ENCODE peak calls at places on chromosomes 16 and 17, in four cellular contexts. One of them, this sample, is unnamed.

GRCh38 chr16:23423496-23424049 is 29.4 kb downstream of the COG7 start:
- DNase-seq in neuronal stem cell: no peak
- DNase-seq in uterus: peak; percentile 79
- DNase-seq in pancreas: peak; percentile 56
- DNase-seq in this sample: peak; percentile 83

GRCh38 chr17:29063992-29064391 is 21.1 kb downstream of the PIPOX start:
- DNase-seq in neuronal stem cell: no peak
- DNase-seq in uterus: no peak
- DNase-seq in pancreas: no peak
- DNase-seq in this sample: no peak

GRCh38 chr16:4266372-4266771 is 6.5 kb downstream of the TFAP4 start:
- DNase-seq in neuronal stem cell: no peak
- DNase-seq in uterus: no peak
- DNase-seq in pancreas: no peak
- DNase-seq in this sample: no peak

GRCh38 chr16:70161350-70161749 is 12.2 kb upstream of the CLEC18C start:
- DNase-seq in neuronal stem cell: no peak
- DNase-seq in uterus: no peak
- DNase-seq in pancreas: no peak
- DNase-seq in this sample: peak; percentile 35

GRCh38 chr17:62724398-62725146 is 83.5 kb downstream of the MARCHF10 start:
- DNase-seq in neuronal stem cell: no peak
- DNase-seq in uterus: no peak
- DNase-seq in pancreas: no peak
- DNase-seq in this sample: no peak

GRCh38 chr17:81878294-81878693 is 7.2 kb upstream of the ARHGDIA start:
- DNase-seq in neuronal stem cell: no peak
- DNase-seq in uterus: no peak
- DNase-seq in pancreas: no peak
- DNase-seq in this sample: no peak

GRCh38 chr17:70564006-70564620 is 394.8 kb downstream of the KCNJ2 start:
- DNase-seq in neuronal stem cell: no peak
- DNase-seq in uterus: no peak
- DNase-seq in pancreas: no peak
- DNase-seq in this sample: no peak

GRCh38 chr17:20300399-20301037 is 166.8 kb downstream of the LGALS9B start:
- DNase-seq in neuronal stem cell: no peak
- DNase-seq in uterus: peak; percentile 45
- DNase-seq in pancreas: no peak
- DNase-seq in this sample: no peak

GRCh38 chr17:79558573-79558900 is 52.3 kb downstream of the RBFOX3 start:
- DNase-seq in neuronal stem cell: no peak
- DNase-seq in uterus: no peak
- DNase-seq in pancreas: no peak
- DNase-seq in this sample: no peak

GRCh38 chr16:80852261-80852872 is 48.0 kb upstream of the CDYL2 start:
- DNase-seq in neuronal stem cell: no peak
- DNase-seq in uterus: no peak
- DNase-seq in pancreas: no peak
- DNase-seq in this sample: no peak

GRCh38 chr16:82761236-82761635 is 134.5 kb downstream of the CDH13 start:
- DNase-seq in neuronal stem cell: no peak
- DNase-seq in uterus: peak; percentile 43
- DNase-seq in pancreas: peak; percentile 11
- DNase-seq in this sample: peak; percentile 89

GRCh38 chr17:80034654-80034976 is 1.1 kb downstream of the TBC1D16 start:
- DNase-seq in neuronal stem cell: no peak
- DNase-seq in uterus: no peak
- DNase-seq in pancreas: no peak
- DNase-seq in this sample: no peak

GRCh38 chr17:74730491-74731346 is 6.3 kb upstream of the RAB37 start:
- DNase-seq in neuronal stem cell: no peak
- DNase-seq in uterus: no peak
- DNase-seq in pancreas: no peak
- DNase-seq in this sample: no peak

GRCh38 chr17:80948961-80949450 is 42.6 kb upstream of the CHMP6 start:
- DNase-seq in neuronal stem cell: no peak
- DNase-seq in uterus: peak; percentile 18
- DNase-seq in pancreas: no peak
- DNase-seq in this sample: no peak

GRCh38 chr17:5380491-5381135 is 38.8 kb downstream of the NUP88 start:
- DNase-seq in neuronal stem cell: no peak
- DNase-seq in uterus: no peak
- DNase-seq in pancreas: no peak
- DNase-seq in this sample: no peak

GRCh38 chr17:80122026-80122575 is 20.7 kb downstream of the GAA start:
- DNase-seq in neuronal stem cell: no peak
- DNase-seq in uterus: no peak
- DNase-seq in pancreas: no peak
- DNase-seq in this sample: no peak

GRCh38 chr17:1629647-1630310 is 1.1 kb upstream of the SLC43A2 start:
- DNase-seq in neuronal stem cell: no peak
- DNase-seq in uterus: no peak
- DNase-seq in pancreas: peak; percentile 50
- DNase-seq in this sample: peak; percentile 80

GRCh38 chr17:31291820-31292219 is 5.2 kb downstream of the OMG start:
- DNase-seq in neuronal stem cell: no peak
- DNase-seq in uterus: no peak
- DNase-seq in pancreas: no peak
- DNase-seq in this sample: no peak

GRCh38 chr17:10198509-10199249 is at the start of gene GAS7:
- DNase-seq in neuronal stem cell: peak; percentile 66
- DNase-seq in uterus: peak; percentile 78
- DNase-seq in pancreas: no peak
- DNase-seq in this sample: no peak

GRCh38 chr17:59641799-59642484 is 22.2 kb downstream of the CLTC start:
- DNase-seq in neuronal stem cell: no peak
- DNase-seq in uterus: no peak
- DNase-seq in pancreas: no peak
- DNase-seq in this sample: no peak

GRCh38 chr17:79617740-79618382 is 7.0 kb upstream of the RBFOX3 start:
- DNase-seq in neuronal stem cell: no peak
- DNase-seq in uterus: no peak
- DNase-seq in pancreas: no peak
- DNase-seq in this sample: no peak

GRCh38 chr16:70478912-70479341 is 24.5 kb downstream of the FCSK start:
- DNase-seq in neuronal stem cell: no peak
- DNase-seq in uterus: no peak
- DNase-seq in pancreas: no peak
- DNase-seq in this sample: no peak

GRCh38 chr17:29791336-29791735 is 138.7 kb downstream of the SSH2 start:
- DNase-seq in neuronal stem cell: no peak
- DNase-seq in uterus: no peak
- DNase-seq in pancreas: no peak
- DNase-seq in this sample: no peak

GRCh38 chr16:21338537-21339268 is 60.6 kb upstream of the CRYM start:
- DNase-seq in neuronal stem cell: no peak
- DNase-seq in uterus: no peak
- DNase-seq in pancreas: no peak
- DNase-seq in this sample: no peak

GRCh38 chr16:88392616-88393015 is 9.9 kb downstream of the ZNF469 start:
- DNase-seq in neuronal stem cell: no peak
- DNase-seq in uterus: no peak
- DNase-seq in pancreas: no peak
- DNase-seq in this sample: no peak

GRCh38 chr17:40329981-40330794 is 21.2 kb downstream of the RARA start:
- DNase-seq in neuronal stem cell: no peak
- DNase-seq in uterus: no peak
- DNase-seq in pancreas: peak; percentile 76
- DNase-seq in this sample: no peak

GRCh38 chr17:50064253-50064991 is 8.5 kb downstream of the ITGA3 start:
- DNase-seq in neuronal stem cell: no peak
- DNase-seq in uterus: peak; percentile 75
- DNase-seq in pancreas: no peak
- DNase-seq in this sample: peak; percentile 91

GRCh38 chr16:85602831-85603755 is 10.0 kb upstream of the GSE1 start:
- DNase-seq in neuronal stem cell: no peak
- DNase-seq in uterus: no peak
- DNase-seq in pancreas: peak; percentile 86
- DNase-seq in this sample: no peak

GRCh38 chr17:50212121-50212843 is 10.9 kb upstream of the COL1A1 start:
- DNase-seq in neuronal stem cell: no peak
- DNase-seq in uterus: peak; percentile 87
- DNase-seq in pancreas: no peak
- DNase-seq in this sample: peak; percentile 72

GRCh38 chr17:28230011-28230410 is 89.0 kb upstream of the TMEM97 start:
- DNase-seq in neuronal stem cell: no peak
- DNase-seq in uterus: no peak
- DNase-seq in pancreas: peak; percentile 80
- DNase-seq in this sample: no peak

GRCh38 chr17:7242717-7243576 is 698 bp upstream of the GABARAP start:
- DNase-seq in neuronal stem cell: peak; percentile 97
- DNase-seq in uterus: peak; percentile 95
- DNase-seq in pancreas: peak; percentile 96
- DNase-seq in this sample: peak; percentile 96

GRCh38 chr16:1782408-1783247 is at the start of the genes NUBP2 and SPSB3:
- DNase-seq in neuronal stem cell: peak; percentile 100
- DNase-seq in uterus: peak; percentile 99
- DNase-seq in pancreas: peak; percentile 100
- DNase-seq in this sample: peak; percentile 100

GRCh38 chr16:11667824-11668589 is at the start of gene SNN:
- DNase-seq in neuronal stem cell: peak; percentile 85
- DNase-seq in uterus: peak; percentile 89
- DNase-seq in pancreas: peak; percentile 88
- DNase-seq in this sample: no peak

GRCh38 chr16:11666108-11667055 is 1.9 kb upstream of the SNN start:
- DNase-seq in neuronal stem cell: no peak
- DNase-seq in uterus: no peak
- DNase-seq in pancreas: no peak
- DNase-seq in this sample: no peak

GRCh38 chr16:11667221-11667823 is 933 bp upstream of the SNN start:
- DNase-seq in neuronal stem cell: no peak
- DNase-seq in uterus: no peak
- DNase-seq in pancreas: no peak
- DNase-seq in this sample: no peak

GRCh38 chr16:11662582-11662981 is 5.7 kb upstream of the SNN start:
- DNase-seq in neuronal stem cell: no peak
- DNase-seq in uterus: no peak
- DNase-seq in pancreas: no peak
- DNase-seq in this sample: no peak

GRCh38 chr16:11665071-11665491 is 3.2 kb upstream of the SNN start:
- DNase-seq in neuronal stem cell: no peak
- DNase-seq in uterus: no peak
- DNase-seq in pancreas: no peak
- DNase-seq in this sample: no peak
- H3K27ac ChIP-seq in neuronal stem cell: peak overlapping the region; percentile 37
- H3K27ac ChIP-seq in uterus: no peak overlapping the region
- H3K27ac ChIP-seq in pancreas: no peak overlapping the region
- H3K27ac ChIP-seq in this sample: no peak overlapping the region

GRCh38 chr17:68238894-68239293 is 8.9 kb upstream of the AMZ2 start:
- DNase-seq in neuronal stem cell: no peak
- DNase-seq in uterus: no peak
- DNase-seq in pancreas: no peak
- DNase-seq in this sample: peak; percentile 21

GRCh38 chr17:68239967-68240366 is 7.9 kb upstream of the AMZ2 start:
- DNase-seq in neuronal stem cell: no peak
- DNase-seq in uterus: no peak
- DNase-seq in pancreas: no peak
- DNase-seq in this sample: no peak

DNA sequence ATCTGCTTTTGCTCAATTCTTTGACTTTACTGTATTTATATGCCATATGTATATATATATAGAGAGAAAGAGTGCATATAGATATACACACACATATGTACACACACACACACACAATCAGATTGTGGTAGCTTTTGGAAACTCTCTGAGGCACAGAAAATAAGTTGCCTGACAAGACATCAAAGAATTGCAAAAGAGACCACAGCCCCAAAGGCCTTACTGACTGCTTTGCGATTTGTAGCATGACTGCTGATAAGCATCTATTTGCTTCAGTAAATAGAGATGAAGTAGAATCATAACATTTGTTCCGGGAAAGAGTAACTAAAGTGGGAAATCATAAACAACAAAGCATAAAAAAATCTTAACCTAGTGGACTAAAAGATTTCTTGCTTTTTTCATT is 9.4 kb upstream of the AMZ2 start:
- DNase-seq in neuronal stem cell: no peak
- DNase-seq in uterus: no peak
- DNase-seq in pancreas: no peak
- DNase-seq in this sample: no peak
- H3K4me3 ChIP-seq in neuronal stem cell: no peak overlapping the region
- H3K4me3 ChIP-seq in uterus: no peak overlapping the region
- H3K4me3 ChIP-seq in pancreas: no peak overlapping the region
- H3K4me3 ChIP-seq in this sample: no peak overlapping the region

DNA sequence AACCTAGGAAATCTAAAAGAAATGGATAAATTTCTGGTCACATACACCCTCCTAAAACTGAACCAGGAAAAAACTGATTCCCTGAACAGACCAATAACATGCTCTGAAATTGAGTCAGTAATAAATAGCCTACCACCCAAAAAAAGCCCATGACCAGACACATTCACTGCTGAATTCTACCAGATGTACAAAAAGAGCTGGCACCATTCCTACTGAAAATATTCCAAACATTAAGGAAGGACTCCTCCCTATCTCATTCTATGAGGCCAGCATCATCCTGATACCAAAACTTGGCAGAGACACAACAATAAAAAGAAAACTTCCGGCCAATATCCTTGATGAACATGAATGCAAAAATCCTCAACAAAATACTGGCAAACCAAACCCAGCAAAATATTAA is 52.9 kb downstream of the TTC19 start:
- DNase-seq in neuronal stem cell: no peak
- DNase-seq in uterus: no peak
- DNase-seq in pancreas: no peak
- DNase-seq in this sample: no peak
- H3K27ac ChIP-seq in neuronal stem cell: no peak overlapping the region
- H3K27ac ChIP-seq in uterus: peak overlapping the region; percentile 42
- H3K27ac ChIP-seq in pancreas: no peak overlapping the region
- H3K27ac ChIP-seq in this sample: no peak overlapping the region

GRCh38 chr17:14340968-14341412 is 40.1 kb downstream of the HS3ST3B1 start:
- DNase-seq in neuronal stem cell: no peak
- DNase-seq in uterus: no peak
- DNase-seq in pancreas: no peak
- DNase-seq in this sample: peak; percentile 46
- H3K4me3 ChIP-seq in neuronal stem cell: no peak overlapping the region
- H3K4me3 ChIP-seq in uterus: no peak overlapping the region
- H3K4me3 ChIP-seq in pancreas: no peak overlapping the region
- H3K4me3 ChIP-seq in this sample: no peak overlapping the region

GRCh38 chr17:64055183-64056142 is 35.0 kb upstream of the ICAM2 start:
- DNase-seq in neuronal stem cell: no peak
- DNase-seq in uterus: no peak
- DNase-seq in pancreas: peak; percentile 90
- DNase-seq in this sample: no peak
- H3K27ac ChIP-seq in neuronal stem cell: no peak overlapping the region
- H3K27ac ChIP-seq in uterus: no peak overlapping the region
- H3K27ac ChIP-seq in pancreas: peak overlapping the region; percentile 44
- H3K27ac ChIP-seq in this sample: no peak overlapping the region